ENCODE peak calls at places on chromosomes 11 and 22, in ten cellular contexts. G, K, Y, N, S, D, T, E, A and U are unnamed samples.

GRCh38 chr11:64990222-64990918 is 6.4 kb downstream of the BATF2 start:
- DNase-seq in G (no peak), K (no peak), Y (no peak), N (peak; percentile 56), S (no peak), D (no peak), T (no peak), E (no peak), A (peak; percentile 33), U (no peak)

GRCh38 chr22:17951315-17951714 is 73.0 kb downstream of the MICAL3 start:
- DNase-seq in G (no peak), K (no peak), Y (no peak), N (no peak), S (no peak), D (no peak), T (no peak), E (no peak), A (no peak), U (no peak)

GRCh38 chr11:15159085-15159484 is 44.4 kb downstream of the INSC start:
- DNase-seq in G (no peak), K (peak; percentile 49), Y (peak; percentile 33), N (no peak), S (peak; percentile 17), D (peak; percentile 25), T (no peak), E (peak; percentile 28), A (peak; percentile 11), U (no peak)

GRCh38 chr22:24805790-24806662 is at the start of gene SGSM1:
- DNase-seq in G (no peak), K (peak; percentile 27), Y (peak; percentile 85), N (peak; percentile 68), S (peak; percentile 71), D (peak; percentile 95), T (peak; percentile 77), E (peak; percentile 91), A (peak; percentile 39), U (peak; percentile 25)

GRCh38 chr11:556175-556699 is 4.3 kb downstream of the LMNTD2 start:
- DNase-seq in G (no peak), K (no peak), Y (no peak), N (no peak), S (no peak), D (no peak), T (no peak), E (no peak), A (no peak), U (no peak)

GRCh38 chr11:77196961-77197360 is 68.9 kb downstream of the MYO7A start:
- DNase-seq in G (no peak), K (no peak), Y (no peak), N (no peak), S (no peak), D (no peak), T (peak; percentile 17), E (no peak), A (no peak), U (peak; percentile 10)

GRCh38 chr22:31122532-31123291 is at the start of gene INPP5J:
- DNase-seq in G (no peak), K (peak; percentile 50), Y (no peak), N (peak; percentile 58), S (peak; percentile 44), D (no peak), T (peak; percentile 61), E (no peak), A (peak; percentile 57), U (no peak)

GRCh38 chr22:30611197-30611596 is 4.2 kb downstream of the TCN2 start:
- DNase-seq in G (no peak), K (peak; percentile 26), Y (no peak), N (no peak), S (no peak), D (no peak), T (no peak), E (no peak), A (no peak), U (no peak)

GRCh38 chr22:46738961-46739870 is 1.2 kb upstream of the CERK start:
- DNase-seq in G (no peak), K (peak; percentile 72), Y (peak; percentile 92), N (peak; percentile 50), S (no peak), D (no peak), T (no peak), E (no peak), A (peak; percentile 16), U (no peak)

GRCh38 chr11:134508219-134508990 is 96.4 kb upstream of the B3GAT1 start:
- DNase-seq in G (no peak), K (no peak), Y (no peak), N (no peak), S (no peak), D (no peak), T (no peak), E (no peak), A (no peak), U (no peak)

GRCh38 chr22:39244496-39245129 is at the start of gene PDGFB:
- DNase-seq in G (no peak), K (no peak), Y (peak; percentile 38), N (no peak), S (peak; percentile 62), D (no peak), T (no peak), E (no peak), A (no peak), U (no peak)

GRCh38 chr11:829116-829945 is 1.6 kb downstream of the CRACR2B start:
- DNase-seq in G (no peak), K (no peak), Y (no peak), N (peak; percentile 66), S (no peak), D (no peak), T (no peak), E (no peak), A (no peak), U (no peak)

GRCh38 chr11:128260398-128260797 is 327.0 kb downstream of the ETS1 start:
- DNase-seq in G (no peak), K (no peak), Y (no peak), N (no peak), S (no peak), D (no peak), T (no peak), E (no peak), A (no peak), U (no peak)

GRCh38 chr11:74927496-74927895 is 21.4 kb downstream of the XRRA1 start:
- DNase-seq in G (no peak), K (peak; percentile 63), Y (no peak), N (no peak), S (no peak), D (no peak), T (no peak), E (no peak), A (peak; percentile 40), U (no peak)

GRCh38 chr22:38299001-38299651 is 18.1 kb downstream of the CSNK1E start:
- DNase-seq in G (no peak), K (no peak), Y (no peak), N (no peak), S (peak; percentile 82), D (no peak), T (no peak), E (no peak), A (no peak), U (no peak)

GRCh38 chr11:2930705-2931415 is 1.6 kb upstream of the PHLDA2 start:
- DNase-seq in G (no peak), K (peak; percentile 23), Y (peak; percentile 84), N (peak; percentile 89), S (peak; percentile 84), D (peak; percentile 87), T (no peak), E (peak; percentile 85), A (no peak), U (no peak)

GRCh38 chr11:121494355-121495099 is 41.8 kb upstream of the SORL1-AS1 start:
- DNase-seq in G (no peak), K (no peak), Y (peak; percentile 66), N (no peak), S (no peak), D (peak; percentile 39), T (peak; percentile 65), E (peak; percentile 37), A (no peak), U (no peak)

GRCh38 chr11:69442012-69442806 is 39.3 kb upstream of the LINC01488 start:
- DNase-seq in G (no peak), K (no peak), Y (no peak), N (no peak), S (peak; percentile 94), D (no peak), T (no peak), E (no peak), A (peak; percentile 27), U (no peak)
- TF ChIP-seq CTCF in G (no peak), K (no peak), Y (no peak), N (no peak), S (peak; percentile 53), D (no peak), T (no peak), E (no peak), A (no peak), U (no peak)

DNA sequence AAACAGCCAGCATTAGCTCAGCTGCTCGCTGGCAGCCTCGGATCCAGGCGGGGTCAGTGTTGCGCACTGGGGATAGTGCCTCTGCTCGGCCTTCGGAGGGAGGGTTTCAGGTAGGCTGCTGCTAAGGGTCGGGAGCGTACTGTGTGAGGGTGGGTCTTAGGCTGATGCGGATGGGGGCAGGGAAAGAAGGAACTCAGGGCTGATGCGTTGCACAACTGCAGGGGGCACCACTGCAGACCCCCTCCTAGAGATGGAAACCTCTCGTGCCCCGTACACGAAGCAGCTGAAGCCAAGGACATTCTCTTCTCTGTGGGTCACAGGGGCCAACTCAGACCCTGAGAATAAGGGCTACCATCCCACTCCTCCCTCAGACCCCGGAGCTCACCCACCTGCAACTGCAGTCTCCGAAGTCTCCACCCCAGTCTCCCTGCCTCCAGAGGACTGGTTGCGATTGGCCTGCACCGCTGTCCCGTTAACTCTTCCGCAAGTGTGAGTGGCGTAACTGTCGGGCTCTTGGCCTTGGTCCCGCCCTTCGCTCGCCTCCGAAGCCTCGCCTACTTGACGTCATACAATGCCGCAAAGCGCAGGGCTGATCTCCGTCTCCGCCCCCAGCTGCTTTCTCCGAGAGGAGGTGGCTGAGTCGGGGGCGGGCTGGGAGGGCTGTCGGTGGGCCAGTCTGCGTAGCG is at the start of gene KBTBD3:
- DNase-seq in G (peak; percentile 99), K (peak; percentile 99), Y (peak; percentile 99), N (peak; percentile 99), S (peak; percentile 100), D (peak; percentile 90), T (peak; percentile 100), E (peak; percentile 93), A (peak; percentile 99), U (peak; percentile 87)
- TF ChIP-seq CTCF in G (peak; percentile 55), K (no peak), Y (peak; percentile 59), N (no peak), S (peak; percentile 74), D (peak; percentile 39), T (peak; percentile 34), E (peak; percentile 32), A (peak; percentile 32), U (no peak)

DNA sequence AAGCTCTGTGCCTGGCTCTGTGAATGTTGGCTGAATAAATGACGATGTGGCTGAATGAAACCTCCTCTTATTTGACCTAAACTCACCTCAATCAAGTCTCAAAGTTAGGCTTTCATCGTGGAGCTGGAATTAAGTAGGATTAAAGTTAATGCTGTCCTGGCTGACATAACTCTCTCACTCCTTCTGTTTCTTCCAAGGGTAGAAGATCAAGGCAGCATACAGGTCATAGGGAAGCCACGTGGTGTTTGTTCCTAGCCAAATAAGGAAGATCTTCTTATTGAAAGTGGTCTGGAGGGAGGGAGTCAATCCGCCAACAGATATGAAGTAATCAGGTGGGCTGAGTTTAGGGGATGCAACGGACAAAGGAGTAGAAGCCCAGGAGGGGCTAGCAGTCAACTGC is 59.5 kb downstream of the TRIM29 start:
- DNase-seq in G (no peak), K (no peak), Y (no peak), N (no peak), S (no peak), D (no peak), T (no peak), E (no peak), A (no peak), U (no peak)
- TF ChIP-seq CTCF in G (no peak), K (no peak), Y (no peak), N (no peak), S (no peak), D (no peak), T (no peak), E (no peak), A (no peak), U (no peak)

GRCh38 chr11:22666700-22667439 is 459 bp downstream of the GAS2 start:
- DNase-seq in G (no peak), K (no peak), Y (peak; percentile 48), N (no peak), S (no peak), D (peak; percentile 65), T (peak; percentile 68), E (peak; percentile 70), A (peak; percentile 43), U (no peak)
- TF ChIP-seq CTCF in G (no peak), K (no peak), Y (no peak), N (no peak), S (no peak), D (no peak), T (no peak), E (no peak), A (no peak), U (no peak)